ENCODE peak calls at places on chromosomes 4 and X, in seven cellular contexts. D is ACHN, K is GM12865, L is NT2/D1, O is adrenal gland, C is T-helper 2 cell, I is astrocyte of the spinal cord. H is an unnamed sample.

GRCh38 chr4:172042714-172043114 is 229.5 kb downstream of the GALNTL6 start:
- DNase-seq in I (no peak), O (peak), D (peak), L (no peak), C (no peak), K (peak), H (no peak)

GRCh38 chr4:7904108-7904516 is 35.5 kb downstream of the AFAP1 start:
- DNase-seq in I (peak), C (no peak), D (no peak), L (no peak), O (no peak), K (no peak), H (no peak)

GRCh38 chr4:72112514-72113156 is 80.8 kb downstream of the NPFFR2 start:
- DNase-seq in L (no peak), K (peak), D (peak), C (peak), I (peak), O (no peak), H (no peak)

GRCh38 chrX:129769467-129770154 is 10.1 kb upstream of the SASH3 start:
- DNase-seq in K (peak), D (no peak), C (peak), L (no peak), I (no peak), O (no peak), H (no peak)

GRCh38 chrX:150355898-150356297 is 7.2 kb upstream of the MAMLD1 start:
- DNase-seq in I (no peak), C (no peak), L (no peak), O (no peak), D (no peak), K (no peak), H (no peak)

GRCh38 chr4:27412617-27413016 is 552.0 kb downstream of the STIM2 start:
- DNase-seq in K (no peak), D (no peak), L (no peak), I (no peak), C (no peak), O (no peak), H (no peak)

GRCh38 chr4:184688447-184688846 is 38.9 kb downstream of the PRIMPOL start:
- DNase-seq in L (peak), I (peak), K (no peak), O (no peak), D (peak), C (no peak), H (no peak)

GRCh38 chrX:40202456-40202855 is 104.7 kb upstream of the BCOR start:
- DNase-seq in I (no peak), L (no peak), O (no peak), C (peak), D (no peak), K (peak), H (no peak)

GRCh38 chr4:68490826-68491457 is 43.7 kb downstream of the TMPRSS11E start:
- DNase-seq in C (no peak), O (peak), L (no peak), D (no peak), I (peak), K (no peak), H (no peak)

GRCh38 chrX:133412246-133412645 is 3.0 kb downstream of the GPC4 start:
- DNase-seq in I (peak), O (no peak), D (no peak), C (no peak), K (no peak), L (no peak), H (no peak)

GRCh38 chrX:153635788-153636668 is 11.0 kb upstream of the DUSP9 start:
- DNase-seq in L (no peak), D (peak), O (no peak), C (peak), I (no peak), K (peak), H (no peak)

GRCh38 chrX:13752646-13753045 is 18.1 kb downstream of the OFD1 start:
- DNase-seq in D (no peak), I (no peak), O (no peak), C (no peak), K (peak), L (no peak), H (no peak)

GRCh38 chr4:153564630-153565525 is 98.7 kb downstream of the TMEM131L start:
- DNase-seq in O (no peak), K (no peak), C (no peak), I (no peak), D (no peak), L (no peak), H (no peak)

GRCh38 chr4:47349323-47349722 is 114.2 kb downstream of the COMMD8 start:
- DNase-seq in I (peak), K (no peak), C (no peak), O (no peak), L (no peak), D (no peak), H (no peak)

GRCh38 chr4:180521181-180521580 is 1722.0 kb upstream of the TENM3 start:
- DNase-seq in L (no peak), I (no peak), D (no peak), K (no peak), C (no peak), O (no peak), H (no peak)

GRCh38 chrX:39983715-39984114 is 114.0 kb downstream of the BCOR start:
- DNase-seq in D (no peak), I (peak), O (no peak), C (no peak), K (no peak), L (no peak), H (no peak)

H was measured in CMK.